ENCODE peak calls at places on chromosome 9, in four cellular contexts. J is GM12891, U is GM12878, H is K562. S is an unnamed sample.

GRCh38 chr9:91117959-91118651 is 243.6 kb downstream of the AUH start:
- DNase-seq in J (no peak), U (no peak), H (peak), S (no peak)

GRCh38 chr9:8887369-8887768 is 1087.8 kb upstream of the DMAC1 start:
- DNase-seq in J (no peak), U (no peak), H (no peak), S (no peak)

GRCh38 chr9:133803028-133803585 is 65.0 kb upstream of the SARDH start:
- DNase-seq in J (no peak), U (no peak), H (no peak), S (no peak)

GRCh38 chr9:121282309-121283071 is 14.5 kb downstream of the GSN start:
- DNase-seq in J (no peak), U (no peak), H (no peak), S (peak)

GRCh38 chr9:134099123-134099761 is 31.4 kb upstream of the BRD3 start:
- DNase-seq in J (peak), U (peak), H (peak), S (peak)

GRCh38 chr9:16679327-16679821 is 191.1 kb downstream of the BNC2 start:
- DNase-seq in J (no peak), U (no peak), H (no peak), S (no peak)

GRCh38 chr9:136796238-136796774 is at the start of gene CCDC183:
- DNase-seq in J (no peak), U (no peak), H (no peak), S (no peak)

GRCh38 chr9:134605351-134605968 is 36.1 kb upstream of the COL5A1 start:
- DNase-seq in J (no peak), U (no peak), H (no peak), S (no peak)

GRCh38 chr9:35237303-35237702 is 75.5 kb downstream of the UNC13B start:
- DNase-seq in J (no peak), U (no peak), H (peak), S (no peak)

GRCh38 chr9:75238311-75238976 is 150.1 kb downstream of the OSTF1 start:
- DNase-seq in J (peak), U (peak), H (peak), S (peak)

GRCh38 chr9:120925535-120926396 is 830 bp downstream of the TRAF1 start:
- DNase-seq in J (no peak), U (peak), H (peak), S (peak)

GRCh38 chr9:121989010-121989409 is 104.1 kb downstream of the TTLL11 start:
- DNase-seq in J (no peak), U (no peak), H (peak), S (no peak)

GRCh38 chr9:70053864-70054263 is 10.2 kb downstream of the MAMDC2 start:
- DNase-seq in J (no peak), U (no peak), H (no peak), S (no peak)

GRCh38 chr9:23771746-23772145 is 54.3 kb downstream of the ELAVL2 start:
- DNase-seq in J (no peak), U (no peak), H (no peak), S (no peak)

GRCh38 chr9:92328225-92328624 is 2.5 kb downstream of the CENPP start:
- DNase-seq in J (no peak), U (no peak), H (peak), S (peak)

GRCh38 chr9:89473762-89474469 is 24.0 kb downstream of the SEMA4D start:
- DNase-seq in J (no peak), U (no peak), H (no peak), S (no peak)

GRCh38 chr9:24509850-24510249 is 35.8 kb downstream of the IZUMO3 start:
- DNase-seq in J (no peak), U (no peak), H (no peak), S (no peak)

GRCh38 chr9:93894691-93895079 is 60.5 kb downstream of the BARX1 start:
- DNase-seq in J (no peak), U (no peak), H (no peak), S (no peak)

GRCh38 chr9:93248373-93248772 is 64.4 kb downstream of the WNK2 start:
- DNase-seq in J (no peak), U (no peak), H (no peak), S (no peak)

GRCh38 chr9:5438301-5439162 is 807 bp upstream of the PLGRKT start:
- DNase-seq in J (no peak), U (peak), H (no peak), S (no peak)

GRCh38 chr9:77827104-77827784 is 179.1 kb upstream of the GNA14 start:
- DNase-seq in J (no peak), U (peak), H (peak), S (peak)

GRCh38 chr9:135359764-135360163 is 119.8 kb upstream of the PPP1R26 start:
- DNase-seq in J (no peak), U (no peak), H (no peak), S (no peak)

GRCh38 chr9:18786936-18787658 is 245.9 kb downstream of the SAXO1 start:
- DNase-seq in J (no peak), U (no peak), H (no peak), S (no peak)

GRCh38 chr9:130042931-130043653 is at the start of gene FNBP1:
- DNase-seq in J (peak), U (no peak), H (peak), S (peak)

GRCh38 chr9:33393581-33393980 is 8.8 kb downstream of the AQP7 start:
- DNase-seq in J (no peak), U (no peak), H (no peak), S (no peak)

GRCh38 chr9:104085538-104085937 is 8.6 kb upstream of the SMC2 start:
- DNase-seq in J (no peak), U (no peak), H (no peak), S (no peak)

GRCh38 chr9:14011799-14012560 is 302.0 kb downstream of the NFIB start:
- DNase-seq in J (no peak), U (no peak), H (no peak), S (no peak)

GRCh38 chr9:138073408-138073807 is 195.8 kb downstream of the CACNA1B start:
- DNase-seq in J (no peak), U (no peak), H (no peak), S (no peak)

GRCh38 chr9:113963017-113963620 is 87.0 kb downstream of the ZNF618 start:
- DNase-seq in J (peak), U (no peak), H (peak), S (peak)

GRCh38 chr9:70835323-70835722 is 286.1 kb downstream of the TRPM3 start:
- DNase-seq in J (no peak), U (no peak), H (no peak), S (no peak)

GRCh38 chr9:2015581-2016410 is 649 bp downstream of the SMARCA2 start:
- DNase-seq in J (peak), U (no peak), H (no peak), S (peak)

GRCh38 chr9:83047839-83048775 is 14.8 kb downstream of the RASEF start:
- DNase-seq in J (no peak), U (no peak), H (no peak), S (no peak)

GRCh38 chr9:2411459-2412215 is 209.9 kb upstream of the VLDLR start:
- DNase-seq in J (no peak), U (no peak), H (no peak), S (no peak)

GRCh38 chr9:15999422-16000339 is 446.8 kb downstream of the CCDC171 start:
- DNase-seq in J (no peak), U (no peak), H (no peak), S (no peak)

GRCh38 chr9:134908524-134909364 is 9.0 kb downstream of the FCN1 start:
- DNase-seq in J (no peak), U (no peak), H (peak), S (no peak)

GRCh38 chr9:21854119-21854518 is 51.7 kb downstream of the MTAP start:
- DNase-seq in J (no peak), U (no peak), H (no peak), S (no peak)

GRCh38 chr9:81559741-81560140 is 129.6 kb downstream of the TLE1 start:
- DNase-seq in J (no peak), U (no peak), H (no peak), S (no peak)

GRCh38 chr9:96719538-96720315 is 58.2 kb downstream of the ZNF510 start:
- DNase-seq in J (no peak), U (no peak), H (no peak), S (no peak)

GRCh38 chr9:98823666-98824334 is 16.3 kb downstream of the GALNT12 start:
- DNase-seq in J (no peak), U (no peak), H (no peak), S (no peak)

GRCh38 chr9:107638496-107638895 is 148.9 kb upstream of the KLF4 start:
- DNase-seq in J (no peak), U (no peak), H (no peak), S (no peak)
- TF ChIP-seq SPI1 in J (no peak), U (no peak), H (no peak), S (no peak)

GRCh38 chr9:111399772-111400563 is 69.9 kb upstream of the OR2K2 start:
- DNase-seq in J (no peak), U (no peak), H (peak), S (no peak)
- TF ChIP-seq SPI1 in J (no peak), U (no peak), H (no peak), S (no peak)

GRCh38 chr9:127868278-127868903 is 9.1 kb downstream of the AK1 start:
- DNase-seq in J (no peak), U (no peak), H (no peak), S (no peak)
- TF ChIP-seq SPI1 in J (no peak), U (no peak), H (no peak), S (no peak)

DNA sequence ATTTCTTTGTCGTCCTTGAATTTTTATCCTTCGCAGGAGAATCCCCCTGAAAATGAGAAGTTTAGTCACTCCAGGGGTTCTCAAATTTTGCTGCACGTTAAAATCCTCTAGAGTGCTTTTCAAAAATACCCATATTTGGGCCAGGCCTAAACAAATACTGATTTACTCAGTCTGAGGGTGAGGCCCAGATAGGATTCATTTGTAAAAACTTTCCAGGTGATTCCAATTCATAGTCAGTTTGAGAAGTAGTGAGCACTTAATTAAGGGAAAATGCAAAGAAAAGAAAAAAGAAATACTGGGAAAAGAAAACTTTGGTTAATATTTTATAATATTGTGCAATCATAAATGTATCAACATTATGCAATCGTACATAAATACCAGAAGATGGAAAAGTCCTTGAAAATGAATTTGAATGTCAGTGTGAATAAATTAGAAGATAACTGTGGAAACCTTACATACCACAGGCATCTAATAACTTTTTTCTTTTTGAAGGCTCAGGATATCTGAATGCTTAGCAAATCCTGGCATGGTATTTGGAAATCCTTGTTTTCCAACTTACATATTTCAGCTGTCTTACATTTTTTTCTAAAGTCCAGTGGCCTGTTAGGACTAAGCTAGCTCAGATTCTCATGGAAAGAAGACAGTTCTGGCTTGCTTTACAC is 116.5 kb upstream of the DAPK1 start:
- DNase-seq in J (no peak), U (no peak), H (no peak), S (no peak)
- TF ChIP-seq SPI1 in J (no peak), U (no peak), H (no peak), S (no peak)

GRCh38 chr9:38389313-38389712 is 3.2 kb upstream of the ALDH1B1 start:
- DNase-seq in J (no peak), U (no peak), H (no peak), S (no peak)

GRCh38 chr9:38386319-38386895 is 6.1 kb upstream of the ALDH1B1 start:
- DNase-seq in J (no peak), U (no peak), H (no peak), S (no peak)

GRCh38 chr9:38387751-38388150 is 4.8 kb upstream of the ALDH1B1 start:
- DNase-seq in J (no peak), U (no peak), H (no peak), S (no peak)

GRCh38 chr9:38390442-38390841 is 2.1 kb upstream of the ALDH1B1 start:
- DNase-seq in J (no peak), U (no peak), H (peak), S (no peak)

DNA sequence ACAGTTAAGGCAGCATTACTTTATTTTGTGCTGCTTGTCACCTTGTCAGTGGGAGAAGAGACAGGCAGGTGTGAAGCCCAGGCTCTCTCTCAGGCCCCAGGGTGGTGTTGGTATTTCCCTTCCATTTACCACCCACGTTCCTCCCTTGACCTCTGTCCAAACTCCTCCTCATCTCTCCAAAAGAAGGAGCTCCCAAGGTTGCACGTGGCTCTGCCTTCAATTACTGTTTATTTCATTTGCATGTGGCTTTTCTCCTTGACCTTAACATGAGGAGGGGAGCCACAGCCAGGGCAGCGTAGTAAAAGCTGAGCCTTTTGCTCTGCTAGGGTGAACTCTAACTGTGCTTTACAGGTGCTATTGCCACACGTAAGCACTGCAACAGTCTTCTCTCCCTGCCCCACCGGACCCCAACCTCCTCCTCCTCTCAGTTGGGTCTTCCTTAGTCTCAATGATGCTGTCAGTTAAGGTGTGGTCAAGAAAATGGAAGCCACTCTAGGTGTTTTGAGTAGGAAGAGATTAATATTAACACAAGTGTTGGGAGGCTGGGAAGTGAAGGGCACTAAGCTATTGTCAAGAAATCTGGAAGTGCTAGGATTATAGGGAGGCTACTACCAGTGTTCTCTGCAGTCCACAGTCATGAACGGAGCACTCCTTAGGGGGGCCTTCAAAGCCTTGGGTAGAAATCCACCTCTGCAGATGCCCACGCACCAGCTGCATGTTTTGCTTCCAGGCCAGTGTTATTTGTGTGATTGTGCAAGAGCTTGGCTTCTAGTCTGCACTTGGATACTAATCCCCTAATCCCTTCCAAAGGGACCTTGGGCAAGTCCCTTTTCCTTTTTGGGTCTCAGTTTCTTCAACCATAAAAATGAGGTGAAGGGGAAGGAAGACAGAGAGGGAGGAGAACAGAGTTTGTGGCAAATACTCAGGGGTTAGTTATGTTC is 3.9 kb upstream of the ALDH1B1 start:
- DNase-seq in J (no peak), U (no peak), H (no peak), S (no peak)
- TF ChIP-seq SPI1 in J (no peak), U (no peak), H (no peak), S (no peak)

S was measured in HL-60.